ENCODE peak calls at places on chromosomes 2 and 18, in eight cellular contexts. L is NB4, H is transverse colon, A is stomach, X is body of pancreas, E is IMR-90, S is A549, T is suprapubic skin. Y is an unnamed sample.

GRCh38 chr18:77061291-77061945 is 71.2 kb downstream of the MBP start:
- DNase-seq in L (no peak), S (no peak), X (no peak), H (no peak), A (no peak), E (peak; percentile 84), T (no peak), Y (no peak)

GRCh38 chr2:63827749-63828148 is 13.9 kb upstream of the UGP2 start:
- DNase-seq in L (no peak), S (peak; percentile 32), A (no peak), E (peak; percentile 88), T (no peak), H (no peak), X (no peak), Y (no peak)

GRCh38 chr2:25790074-25790473 is 88.2 kb downstream of the ASXL2 start:
- DNase-seq in S (no peak), A (no peak), T (no peak), H (no peak), E (peak; percentile 15), L (no peak), X (no peak), Y (no peak)

GRCh38 chr18:62637807-62638687 is 77.3 kb upstream of the PHLPP1 start:
- DNase-seq in T (peak; percentile 62), X (peak; percentile 50), S (peak; percentile 31), L (peak; percentile 63), A (peak; percentile 32), E (peak; percentile 6), H (peak; percentile 55), Y (no peak)

GRCh38 chr2:239558661-239559060 is 157.8 kb upstream of the HDAC4 start:
- DNase-seq in E (no peak), S (no peak), X (no peak), L (no peak), H (no peak), A (no peak), T (peak; percentile 74), Y (no peak)

GRCh38 chr18:3665780-3666525 is 216.0 kb downstream of the TGIF1 start:
- DNase-seq in T (peak; percentile 88), X (peak; percentile 86), H (peak; percentile 88), S (peak; percentile 93), L (peak; percentile 78), E (peak; percentile 91), A (peak; percentile 86), Y (no peak)

GRCh38 chr2:45274190-45274926 is 265.1 kb upstream of the SIX2 start:
- DNase-seq in T (no peak), A (peak; percentile 83), L (no peak), E (no peak), H (no peak), S (no peak), X (peak; percentile 88), Y (no peak)

GRCh38 chr18:41312241-41312590 is 642.8 kb upstream of the PIK3C3 start:
- DNase-seq in T (no peak), X (no peak), E (no peak), A (no peak), H (no peak), L (no peak), S (no peak), Y (no peak)

GRCh38 chr2:219387284-219388126 is at the start of gene DNPEP:
- DNase-seq in L (peak; percentile 92), T (peak; percentile 98), X (peak; percentile 77), S (peak; percentile 94), H (peak; percentile 86), A (peak; percentile 95), E (peak; percentile 89), Y (no peak)

GRCh38 chr2:1234731-1235308 is 178.4 kb upstream of the TPO start:
- DNase-seq in H (no peak), A (no peak), L (no peak), E (peak; percentile 6), S (no peak), X (no peak), T (no peak), Y (no peak)

GRCh38 chr2:155748126-155748525 is 584.4 kb downstream of the NR4A2 start:
- DNase-seq in A (no peak), H (no peak), T (no peak), X (no peak), L (no peak), E (no peak), S (no peak), Y (no peak)

GRCh38 chr18:78128004-78128403 is 851.6 kb upstream of the SALL3 start:
- DNase-seq in H (no peak), A (no peak), X (no peak), E (no peak), S (no peak), L (no peak), T (no peak), Y (no peak)

GRCh38 chr2:235626658-235627057 is 132.8 kb downstream of the AGAP1 start:
- DNase-seq in X (no peak), T (no peak), A (no peak), E (no peak), L (no peak), H (no peak), S (no peak), Y (no peak)

GRCh38 chr2:101665312-101665711 is 32.2 kb upstream of the MAP4K4 start:
- DNase-seq in L (no peak), X (no peak), E (no peak), T (no peak), A (no peak), S (no peak), H (no peak), Y (no peak)

GRCh38 chr2:105034170-105034569 is 3.7 kb upstream of the MRPS9 start:
- DNase-seq in E (peak; percentile 4), H (no peak), T (no peak), X (no peak), L (no peak), S (no peak), A (no peak), Y (no peak)

GRCh38 chr2:219247678-219248642 is 2.7 kb downstream of the STK16 start:
- DNase-seq in T (no peak), H (peak; percentile 46), E (no peak), A (peak; percentile 31), X (no peak), L (peak; percentile 76), S (peak; percentile 53), Y (no peak)

GRCh38 chr2:70907130-70907756 is 28.5 kb upstream of the ATP6V1B1 start:
- DNase-seq in A (peak; percentile 24), S (no peak), H (no peak), T (no peak), X (peak; percentile 5), E (no peak), L (peak; percentile 74), Y (no peak)

GRCh38 chr2:150981826-150982225 is 279.8 kb downstream of the RBM43 start:
- DNase-seq in S (no peak), H (no peak), L (no peak), A (no peak), T (no peak), E (peak; percentile 70), X (no peak), Y (no peak)

GRCh38 chr2:48452108-48452507 is 77.8 kb upstream of the STON1 start:
- DNase-seq in H (no peak), X (no peak), A (no peak), E (no peak), T (no peak), S (no peak), L (no peak), Y (no peak)

GRCh38 chr2:11861044-11861443 is 114.6 kb downstream of the LPIN1 start:
- DNase-seq in A (no peak), T (no peak), E (no peak), S (no peak), X (no peak), L (no peak), H (no peak), Y (no peak)

GRCh38 chr2:11864724-11865123 is 118.3 kb downstream of the LPIN1 start:
- DNase-seq in A (no peak), T (no peak), S (no peak), E (no peak), H (no peak), X (no peak), L (no peak), Y (peak; percentile 64)

GRCh38 chr2:11862049-11862448 is 115.6 kb downstream of the LPIN1 start:
- DNase-seq in L (no peak), X (no peak), T (no peak), E (no peak), H (no peak), A (no peak), S (no peak), Y (no peak)

GRCh38 chr2:11863513-11864328 is 117.3 kb downstream of the LPIN1 start:
- DNase-seq in S (peak; percentile 73), L (peak; percentile 89), X (peak; percentile 77), A (peak; percentile 80), H (peak; percentile 74), T (peak; percentile 88), E (peak; percentile 82), Y (no peak)

GRCh38 chr2:11863103-11863502 is 116.7 kb downstream of the LPIN1 start:
- DNase-seq in A (no peak), S (no peak), X (no peak), E (no peak), L (no peak), T (no peak), H (no peak), Y (no peak)
- H3K4me3 ChIP-seq in A (no peak overlapping the region), S (no peak overlapping the region), X (no peak overlapping the region), E (no peak overlapping the region), L (no peak overlapping the region), T (no peak overlapping the region), H (no peak overlapping the region), Y (no peak overlapping the region)

GRCh38 chr2:195659114-195659513 is 2.1 kb downstream of the SLC39A10 start:
- DNase-seq in H (no peak), L (peak; percentile 81), S (peak; percentile 11), A (no peak), X (no peak), T (no peak), E (peak; percentile 42), Y (no peak)

GRCh38 chr2:195658541-195658890 is 1.5 kb downstream of the SLC39A10 start:
- DNase-seq in E (peak; percentile 90), T (no peak), S (peak; percentile 86), A (no peak), X (peak; percentile 21), L (peak; percentile 64), H (no peak), Y (no peak)

GRCh38 chr2:195657634-195658540 is 861 bp downstream of the SLC39A10 start:
- DNase-seq in E (peak; percentile 87), A (peak; percentile 61), S (peak; percentile 92), X (peak; percentile 70), L (peak; percentile 90), H (peak; percentile 73), T (peak; percentile 83), Y (no peak)

GRCh38 chr2:195656131-195656858 is 731 bp upstream of the SLC39A10 start:
- DNase-seq in S (no peak), H (no peak), L (peak; percentile 61), T (no peak), X (peak; percentile 18), E (peak; percentile 8), A (no peak), Y (no peak)

GRCh38 chr2:195656859-195657633 is at the start of gene SLC39A10:
- DNase-seq in H (peak; percentile 99), L (peak; percentile 98), A (peak; percentile 99), E (peak; percentile 98), T (peak; percentile 99), X (peak; percentile 99), S (peak; percentile 98), Y (peak; percentile 99)
- TF ChIP-seq POLR2A in H (peak; percentile 99), L (peak; percentile 94), A (peak; percentile 88), E (peak; percentile 96), T (peak; percentile 97), X (peak; percentile 99), S (peak; percentile 79), Y (no peak)

GRCh38 chr2:96764253-96764637 is 3.5 kb downstream of the CNNM4 start:
- DNase-seq in X (no peak), A (peak; percentile 34), S (no peak), T (no peak), E (no peak), H (peak; percentile 51), L (peak; percentile 91), Y (no peak)
- H3K4me3 ChIP-seq in X (no peak overlapping the region), A (peak overlapping the region; percentile 77), S (peak overlapping the region; percentile 18), T (peak overlapping the region; percentile 67), E (no peak overlapping the region), H (peak overlapping the region; percentile 64), L (peak overlapping the region; percentile 46), Y (peak overlapping the region; percentile 95)

GRCh38 chr2:129554373-129554772 is 425.1 kb upstream of the RAB6C start:
- DNase-seq in H (no peak), L (no peak), E (no peak), X (no peak), S (no peak), A (no peak), T (no peak), Y (no peak)
- TF ChIP-seq POLR2A in H (no peak), L (no peak), E (no peak), X (no peak), S (no peak), A (no peak), T (no peak), Y (no peak)